ENCODE peak calls at places on chromosomes 7 and 10, in ten cellular contexts. One of them, this sample, is unnamed. For H3K36me3, the result is how much of the 10 kb centered on the place peaks cover.

GRCh38 chr10:78475501-78475900 is 441.8 kb downstream of the RPS24 start:
- DNase-seq in stomach: no peak
- DNase-seq in ovary: no peak
- DNase-seq in HepG2: peak
- DNase-seq in H7: no peak
- DNase-seq in CD8-positive, alpha-beta memory T cell: no peak
- DNase-seq in naive thymus-derived CD4-positive, alpha-beta T cell: no peak
- DNase-seq in iPS DF 6.9: no peak
- DNase-seq in Peyer's patch: no peak
- DNase-seq in tibial artery: no peak
- DNase-seq in this sample: no peak

GRCh38 chr7:11811709-11812108 is 20.3 kb downstream of the THSD7A start:
- DNase-seq in stomach: no peak
- DNase-seq in ovary: no peak
- DNase-seq in HepG2: no peak
- DNase-seq in H7: no peak
- DNase-seq in CD8-positive, alpha-beta memory T cell: no peak
- DNase-seq in naive thymus-derived CD4-positive, alpha-beta T cell: no peak
- DNase-seq in iPS DF 6.9: no peak
- DNase-seq in Peyer's patch: no peak
- DNase-seq in tibial artery: no peak
- DNase-seq in this sample: no peak

GRCh38 chr10:27019827-27020226 is 80.5 kb downstream of the ANKRD26 start:
- DNase-seq in stomach: no peak
- DNase-seq in ovary: no peak
- DNase-seq in HepG2: no peak
- DNase-seq in H7: no peak
- DNase-seq in CD8-positive, alpha-beta memory T cell: no peak
- DNase-seq in naive thymus-derived CD4-positive, alpha-beta T cell: no peak
- DNase-seq in iPS DF 6.9: no peak
- DNase-seq in Peyer's patch: no peak
- DNase-seq in tibial artery: no peak
- DNase-seq in this sample: no peak

GRCh38 chr7:130933919-130934318 is 199.9 kb upstream of the KLF14 start:
- DNase-seq in stomach: no peak
- DNase-seq in ovary: no peak
- DNase-seq in HepG2: no peak
- DNase-seq in H7: no peak
- DNase-seq in CD8-positive, alpha-beta memory T cell: no peak
- DNase-seq in naive thymus-derived CD4-positive, alpha-beta T cell: no peak
- DNase-seq in iPS DF 6.9: no peak
- DNase-seq in Peyer's patch: no peak
- DNase-seq in tibial artery: no peak
- DNase-seq in this sample: no peak

GRCh38 chr7:76233538-76234281 is 32.0 kb downstream of the SRRM3 start:
- DNase-seq in stomach: no peak
- DNase-seq in ovary: no peak
- DNase-seq in HepG2: no peak
- DNase-seq in H7: peak
- DNase-seq in CD8-positive, alpha-beta memory T cell: no peak
- DNase-seq in naive thymus-derived CD4-positive, alpha-beta T cell: no peak
- DNase-seq in iPS DF 6.9: peak
- DNase-seq in Peyer's patch: no peak
- DNase-seq in tibial artery: no peak
- DNase-seq in this sample: no peak

GRCh38 chr7:890868-891267 is 14.5 kb downstream of the GET4 start:
- DNase-seq in stomach: no peak
- DNase-seq in ovary: no peak
- DNase-seq in HepG2: no peak
- DNase-seq in H7: no peak
- DNase-seq in CD8-positive, alpha-beta memory T cell: no peak
- DNase-seq in naive thymus-derived CD4-positive, alpha-beta T cell: no peak
- DNase-seq in iPS DF 6.9: no peak
- DNase-seq in Peyer's patch: no peak
- DNase-seq in tibial artery: no peak
- DNase-seq in this sample: no peak

GRCh38 chr10:68542046-68542445 is 14.7 kb upstream of the SLC25A16 start:
- DNase-seq in stomach: no peak
- DNase-seq in ovary: no peak
- DNase-seq in HepG2: no peak
- DNase-seq in H7: no peak
- DNase-seq in CD8-positive, alpha-beta memory T cell: no peak
- DNase-seq in naive thymus-derived CD4-positive, alpha-beta T cell: no peak
- DNase-seq in iPS DF 6.9: no peak
- DNase-seq in Peyer's patch: no peak
- DNase-seq in tibial artery: no peak
- DNase-seq in this sample: no peak

GRCh38 chr7:159083001-159083697 is 61.5 kb downstream of the VIPR2 start:
- DNase-seq in stomach: no peak
- DNase-seq in ovary: no peak
- DNase-seq in HepG2: no peak
- DNase-seq in H7: no peak
- DNase-seq in CD8-positive, alpha-beta memory T cell: no peak
- DNase-seq in naive thymus-derived CD4-positive, alpha-beta T cell: no peak
- DNase-seq in iPS DF 6.9: no peak
- DNase-seq in Peyer's patch: no peak
- DNase-seq in tibial artery: no peak
- DNase-seq in this sample: no peak

GRCh38 chr7:131302876-131303707 is 24.6 kb upstream of the MKLN1 start:
- DNase-seq in stomach: peak
- DNase-seq in ovary: no peak
- DNase-seq in HepG2: peak
- DNase-seq in H7: peak
- DNase-seq in CD8-positive, alpha-beta memory T cell: no peak
- DNase-seq in naive thymus-derived CD4-positive, alpha-beta T cell: no peak
- DNase-seq in iPS DF 6.9: no peak
- DNase-seq in Peyer's patch: peak
- DNase-seq in tibial artery: no peak
- DNase-seq in this sample: peak

GRCh38 chr10:78457804-78458483 is 424.3 kb downstream of the RPS24 start:
- DNase-seq in stomach: no peak
- DNase-seq in ovary: no peak
- DNase-seq in HepG2: peak
- DNase-seq in H7: no peak
- DNase-seq in CD8-positive, alpha-beta memory T cell: no peak
- DNase-seq in naive thymus-derived CD4-positive, alpha-beta T cell: no peak
- DNase-seq in iPS DF 6.9: no peak
- DNase-seq in Peyer's patch: no peak
- DNase-seq in tibial artery: no peak
- DNase-seq in this sample: no peak

GRCh38 chr10:75678527-75678926 is 247.1 kb downstream of the LRMDA start:
- DNase-seq in stomach: no peak
- DNase-seq in ovary: no peak
- DNase-seq in HepG2: no peak
- DNase-seq in H7: no peak
- DNase-seq in CD8-positive, alpha-beta memory T cell: no peak
- DNase-seq in naive thymus-derived CD4-positive, alpha-beta T cell: no peak
- DNase-seq in iPS DF 6.9: no peak
- DNase-seq in Peyer's patch: no peak
- DNase-seq in tibial artery: no peak
- DNase-seq in this sample: no peak

GRCh38 chr7:17633099-17633498 is 307.2 kb downstream of the SNX13 start:
- DNase-seq in stomach: no peak
- DNase-seq in ovary: no peak
- DNase-seq in HepG2: peak
- DNase-seq in H7: no peak
- DNase-seq in CD8-positive, alpha-beta memory T cell: no peak
- DNase-seq in naive thymus-derived CD4-positive, alpha-beta T cell: no peak
- DNase-seq in iPS DF 6.9: no peak
- DNase-seq in Peyer's patch: no peak
- DNase-seq in tibial artery: no peak
- DNase-seq in this sample: no peak

GRCh38 chr10:86857097-86857825 is 100.2 kb downstream of the MMRN2 start:
- DNase-seq in stomach: no peak
- DNase-seq in ovary: no peak
- DNase-seq in HepG2: no peak
- DNase-seq in H7: peak
- DNase-seq in CD8-positive, alpha-beta memory T cell: no peak
- DNase-seq in naive thymus-derived CD4-positive, alpha-beta T cell: no peak
- DNase-seq in iPS DF 6.9: no peak
- DNase-seq in Peyer's patch: no peak
- DNase-seq in tibial artery: no peak
- DNase-seq in this sample: no peak

GRCh38 chr10:15427836-15428414 is 56.8 kb upstream of the FAM171A1 start:
- DNase-seq in stomach: no peak
- DNase-seq in ovary: no peak
- DNase-seq in HepG2: peak
- DNase-seq in H7: peak
- DNase-seq in CD8-positive, alpha-beta memory T cell: no peak
- DNase-seq in naive thymus-derived CD4-positive, alpha-beta T cell: no peak
- DNase-seq in iPS DF 6.9: peak
- DNase-seq in Peyer's patch: no peak
- DNase-seq in tibial artery: no peak
- DNase-seq in this sample: no peak

GRCh38 chr7:41870017-41870416 is 167.1 kb upstream of the INHBA start:
- DNase-seq in stomach: no peak
- DNase-seq in ovary: no peak
- DNase-seq in HepG2: no peak
- DNase-seq in H7: no peak
- DNase-seq in CD8-positive, alpha-beta memory T cell: no peak
- DNase-seq in naive thymus-derived CD4-positive, alpha-beta T cell: no peak
- DNase-seq in iPS DF 6.9: no peak
- DNase-seq in Peyer's patch: no peak
- DNase-seq in tibial artery: no peak
- DNase-seq in this sample: no peak

GRCh38 chr7:76023002-76023401 is 24.8 kb downstream of the STYXL1 start:
- DNase-seq in stomach: no peak
- DNase-seq in ovary: no peak
- DNase-seq in HepG2: no peak
- DNase-seq in H7: no peak
- DNase-seq in CD8-positive, alpha-beta memory T cell: no peak
- DNase-seq in naive thymus-derived CD4-positive, alpha-beta T cell: no peak
- DNase-seq in iPS DF 6.9: no peak
- DNase-seq in Peyer's patch: no peak
- DNase-seq in tibial artery: peak
- DNase-seq in this sample: no peak

GRCh38 chr10:91164520-91165065 is 55.9 kb upstream of the PCGF5 start:
- DNase-seq in stomach: no peak
- DNase-seq in ovary: no peak
- DNase-seq in HepG2: no peak
- DNase-seq in H7: no peak
- DNase-seq in CD8-positive, alpha-beta memory T cell: no peak
- DNase-seq in naive thymus-derived CD4-positive, alpha-beta T cell: no peak
- DNase-seq in iPS DF 6.9: no peak
- DNase-seq in Peyer's patch: no peak
- DNase-seq in tibial artery: no peak
- DNase-seq in this sample: peak
- H3K4me3 ChIP-seq in stomach: peak
- H3K4me3 ChIP-seq in ovary: no peak
- H3K4me3 ChIP-seq in HepG2: peak
- H3K4me3 ChIP-seq in H7: no peak
- H3K4me3 ChIP-seq in CD8-positive, alpha-beta memory T cell: peak
- H3K4me3 ChIP-seq in naive thymus-derived CD4-positive, alpha-beta T cell: peak
- H3K4me3 ChIP-seq in iPS DF 6.9: no peak
- H3K4me3 ChIP-seq in Peyer's patch: no peak
- H3K4me3 ChIP-seq in tibial artery: peak
- H3K4me3 ChIP-seq in this sample: no peak

DNA sequence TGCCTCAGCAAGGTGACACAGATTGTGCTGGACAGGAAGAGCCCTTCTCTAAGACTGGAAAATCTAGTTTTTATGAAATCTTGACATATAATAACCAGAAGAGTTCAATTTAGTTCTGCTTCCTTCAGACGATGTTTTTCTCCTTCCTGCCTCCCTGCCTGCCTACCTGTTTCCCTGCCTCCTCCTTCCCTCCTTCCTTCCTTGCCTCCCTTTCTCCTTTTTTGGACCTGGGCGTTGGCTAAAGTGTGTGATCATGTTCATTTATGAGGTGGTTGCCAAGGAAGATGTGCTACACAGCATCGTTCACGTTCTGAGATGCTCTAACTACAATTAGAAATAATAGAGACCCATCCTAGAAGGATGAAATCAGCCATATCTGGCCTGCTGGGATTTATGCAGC is 224.6 kb downstream of the PHTF2 start:
- DNase-seq in stomach: no peak
- DNase-seq in ovary: no peak
- DNase-seq in HepG2: no peak
- DNase-seq in H7: no peak
- DNase-seq in CD8-positive, alpha-beta memory T cell: no peak
- DNase-seq in naive thymus-derived CD4-positive, alpha-beta T cell: no peak
- DNase-seq in iPS DF 6.9: no peak
- DNase-seq in Peyer's patch: no peak
- DNase-seq in tibial artery: no peak
- DNase-seq in this sample: no peak
- H3K36me3 ChIP-seq in stomach: under half
- H3K36me3 ChIP-seq in ovary: under half
- H3K36me3 ChIP-seq in HepG2: under half
- H3K36me3 ChIP-seq in H7: under half
- H3K36me3 ChIP-seq in CD8-positive, alpha-beta memory T cell: under half
- H3K36me3 ChIP-seq in naive thymus-derived CD4-positive, alpha-beta T cell: under half
- H3K36me3 ChIP-seq in iPS DF 6.9: under half
- H3K36me3 ChIP-seq in Peyer's patch: under half
- H3K36me3 ChIP-seq in tibial artery: under half
- H3K36me3 ChIP-seq in this sample: under half

GRCh38 chr7:4470246-4470645 is 211.8 kb upstream of the FOXK1 start:
- DNase-seq in stomach: no peak
- DNase-seq in ovary: no peak
- DNase-seq in HepG2: no peak
- DNase-seq in H7: no peak
- DNase-seq in CD8-positive, alpha-beta memory T cell: no peak
- DNase-seq in naive thymus-derived CD4-positive, alpha-beta T cell: no peak
- DNase-seq in iPS DF 6.9: no peak
- DNase-seq in Peyer's patch: no peak
- DNase-seq in tibial artery: no peak
- DNase-seq in this sample: no peak
- H3K4me3 ChIP-seq in stomach: no peak
- H3K4me3 ChIP-seq in ovary: no peak
- H3K4me3 ChIP-seq in HepG2: no peak
- H3K4me3 ChIP-seq in H7: no peak
- H3K4me3 ChIP-seq in CD8-positive, alpha-beta memory T cell: no peak
- H3K4me3 ChIP-seq in naive thymus-derived CD4-positive, alpha-beta T cell: no peak
- H3K4me3 ChIP-seq in iPS DF 6.9: no peak
- H3K4me3 ChIP-seq in Peyer's patch: no peak
- H3K4me3 ChIP-seq in tibial artery: no peak
- H3K4me3 ChIP-seq in this sample: no peak

DNA sequence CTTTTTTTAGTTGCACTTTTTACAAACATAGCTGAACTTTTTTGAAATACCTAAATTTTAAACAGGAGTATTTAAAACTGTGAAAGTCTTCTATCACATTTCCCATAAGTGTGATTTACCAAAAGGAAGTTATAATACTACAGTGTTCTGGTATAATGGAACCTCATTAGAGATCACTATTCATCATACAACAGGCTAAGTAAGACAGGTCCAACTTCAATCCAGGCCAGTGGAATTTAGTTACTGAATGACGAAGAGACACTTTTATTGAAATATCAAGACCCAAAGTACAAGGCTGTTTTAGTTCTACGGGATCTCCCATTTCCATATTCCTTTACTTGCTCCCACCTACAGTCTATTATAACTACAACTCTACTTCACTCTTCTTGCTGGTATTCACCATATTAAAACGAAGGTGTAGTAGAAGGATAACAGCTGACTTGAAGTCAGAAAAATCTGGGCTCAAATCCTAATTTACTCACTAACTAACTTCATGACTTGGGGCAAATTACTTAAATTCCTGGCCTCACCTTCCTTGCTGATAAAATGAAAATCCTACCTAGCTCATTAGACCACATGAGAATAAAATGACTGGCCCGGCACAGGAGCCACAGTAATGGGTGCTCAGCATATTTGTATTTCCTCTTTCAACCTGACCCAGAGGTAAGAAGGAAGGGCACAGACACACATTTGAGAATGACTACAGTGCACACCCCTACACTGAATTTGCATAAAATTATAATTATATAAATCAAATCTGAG is 21.6 kb downstream of the GPAM start:
- DNase-seq in stomach: no peak
- DNase-seq in ovary: no peak
- DNase-seq in HepG2: no peak
- DNase-seq in H7: no peak
- DNase-seq in CD8-positive, alpha-beta memory T cell: no peak
- DNase-seq in naive thymus-derived CD4-positive, alpha-beta T cell: no peak
- DNase-seq in iPS DF 6.9: no peak
- DNase-seq in Peyer's patch: no peak
- DNase-seq in tibial artery: no peak
- DNase-seq in this sample: no peak
- H3K36me3 ChIP-seq in stomach: half or more
- H3K36me3 ChIP-seq in ovary: under half
- H3K36me3 ChIP-seq in HepG2: under half
- H3K36me3 ChIP-seq in H7: under half
- H3K36me3 ChIP-seq in CD8-positive, alpha-beta memory T cell: under half
- H3K36me3 ChIP-seq in naive thymus-derived CD4-positive, alpha-beta T cell: under half
- H3K36me3 ChIP-seq in iPS DF 6.9: under half
- H3K36me3 ChIP-seq in Peyer's patch: half or more
- H3K36me3 ChIP-seq in tibial artery: half or more
- H3K36me3 ChIP-seq in this sample: under half